ENCODE peak calls at places on chromosomes 2 and 18, in seven cellular contexts. J, B, W, L, O, P and Y are unnamed samples.

GRCh38 chr18:37434161-37434860 is 131.3 kb downstream of the CELF4 start:
- DNase-seq in J (no peak), B (no peak), W (no peak), L (no peak), O (no peak), P (no peak), Y (no peak)

GRCh38 chr2:149908731-149909690 is 321.4 kb upstream of the MMADHC start:
- DNase-seq in J (peak; percentile 55), B (no peak), W (no peak), L (no peak), O (peak; percentile 43), P (no peak), Y (no peak)

GRCh38 chr2:227462463-227462951 is 9.4 kb upstream of the AGFG1 start:
- DNase-seq in J (no peak), B (no peak), W (no peak), L (no peak), O (no peak), P (no peak), Y (no peak)

GRCh38 chr2:163347982-163348842 is 387.6 kb downstream of the FIGN start:
- DNase-seq in J (peak; percentile 94), B (peak; percentile 46), W (no peak), L (peak; percentile 80), O (peak; percentile 77), P (peak; percentile 72), Y (peak; percentile 48)

GRCh38 chr2:222904557-222905258 is 43.9 kb downstream of the ACSL3 start:
- DNase-seq in J (peak; percentile 95), B (no peak), W (no peak), L (peak; percentile 20), O (peak; percentile 94), P (no peak), Y (no peak)

GRCh38 chr2:148967484-148967883 is 71.0 kb upstream of the LYPD6B start:
- DNase-seq in J (no peak), B (no peak), W (no peak), L (no peak), O (no peak), P (no peak), Y (no peak)

GRCh38 chr2:64250751-64251405 is 106.7 kb upstream of the PELI1 start:
- DNase-seq in J (no peak), B (no peak), W (no peak), L (no peak), O (no peak), P (no peak), Y (no peak)

GRCh38 chr18:907171-907879 is 2.7 kb downstream of the ADCYAP1 start:
- DNase-seq in J (no peak), B (no peak), W (no peak), L (no peak), O (no peak), P (no peak), Y (no peak)

GRCh38 chr2:27647289-27647688 is 16.1 kb downstream of the SUPT7L start:
- DNase-seq in J (no peak), B (no peak), W (no peak), L (peak; percentile 10), O (peak; percentile 37), P (no peak), Y (no peak)

GRCh38 chr18:79485788-79486355 is 90.1 kb downstream of the NFATC1 start:
- DNase-seq in J (peak; percentile 92), B (no peak), W (no peak), L (no peak), O (peak; percentile 95), P (no peak), Y (no peak)

GRCh38 chr2:236794558-236794957 is 224.9 kb downstream of the ACKR3 start:
- DNase-seq in J (no peak), B (no peak), W (no peak), L (no peak), O (no peak), P (no peak), Y (no peak)

GRCh38 chr2:33104726-33105125 is 158.0 kb downstream of the LTBP1 start:
- DNase-seq in J (peak; percentile 61), B (no peak), W (no peak), L (peak; percentile 36), O (peak; percentile 48), P (no peak), Y (no peak)

GRCh38 chr2:38496927-38497669 is 105.6 kb downstream of the HNRNPLL start:
- DNase-seq in J (no peak), B (no peak), W (no peak), L (no peak), O (no peak), P (no peak), Y (no peak)

GRCh38 chr2:236684534-236685256 is 115.1 kb downstream of the ACKR3 start:
- DNase-seq in J (no peak), B (no peak), W (no peak), L (no peak), O (no peak), P (no peak), Y (no peak)

GRCh38 chr2:11398710-11399109 is 54.3 kb upstream of the ROCK2 start:
- DNase-seq in J (no peak), B (peak; percentile 84), W (no peak), L (no peak), O (no peak), P (no peak), Y (peak; percentile 82)

GRCh38 chr2:234495801-234496441 is 960 bp downstream of the ARL4C start:
- DNase-seq in J (peak; percentile 20), B (peak; percentile 33), W (no peak), L (no peak), O (no peak), P (no peak), Y (peak; percentile 28)

GRCh38 chr2:228023619-228024018 is 152.2 kb downstream of the DAW1 start:
- DNase-seq in J (no peak), B (no peak), W (no peak), L (peak; percentile 7), O (no peak), P (no peak), Y (no peak)

GRCh38 chr18:47898696-47899095 is 31.8 kb downstream of the SMAD2 start:
- DNase-seq in J (no peak), B (no peak), W (no peak), L (no peak), O (no peak), P (peak; percentile 83), Y (no peak)

GRCh38 chr2:158495175-158495574 is 38.4 kb downstream of the PKP4 start:
- DNase-seq in J (peak; percentile 83), B (no peak), W (no peak), L (no peak), O (peak; percentile 55), P (no peak), Y (no peak)

GRCh38 chr18:34977787-34978532 is 63.3 kb upstream of the MAPRE2 start:
- DNase-seq in J (no peak), B (peak; percentile 82), W (no peak), L (peak; percentile 66), O (no peak), P (peak; percentile 8), Y (peak; percentile 76)

GRCh38 chr2:143225931-143226330 is 96.7 kb downstream of the ARHGAP15 start:
- DNase-seq in J (no peak), B (no peak), W (no peak), L (no peak), O (no peak), P (no peak), Y (no peak)
- H3K4me3 ChIP-seq in J (no peak overlapping the region), B (no peak overlapping the region), W (no peak overlapping the region), L (no peak overlapping the region), O (no peak overlapping the region), P (no peak overlapping the region), Y (no peak overlapping the region)

DNA sequence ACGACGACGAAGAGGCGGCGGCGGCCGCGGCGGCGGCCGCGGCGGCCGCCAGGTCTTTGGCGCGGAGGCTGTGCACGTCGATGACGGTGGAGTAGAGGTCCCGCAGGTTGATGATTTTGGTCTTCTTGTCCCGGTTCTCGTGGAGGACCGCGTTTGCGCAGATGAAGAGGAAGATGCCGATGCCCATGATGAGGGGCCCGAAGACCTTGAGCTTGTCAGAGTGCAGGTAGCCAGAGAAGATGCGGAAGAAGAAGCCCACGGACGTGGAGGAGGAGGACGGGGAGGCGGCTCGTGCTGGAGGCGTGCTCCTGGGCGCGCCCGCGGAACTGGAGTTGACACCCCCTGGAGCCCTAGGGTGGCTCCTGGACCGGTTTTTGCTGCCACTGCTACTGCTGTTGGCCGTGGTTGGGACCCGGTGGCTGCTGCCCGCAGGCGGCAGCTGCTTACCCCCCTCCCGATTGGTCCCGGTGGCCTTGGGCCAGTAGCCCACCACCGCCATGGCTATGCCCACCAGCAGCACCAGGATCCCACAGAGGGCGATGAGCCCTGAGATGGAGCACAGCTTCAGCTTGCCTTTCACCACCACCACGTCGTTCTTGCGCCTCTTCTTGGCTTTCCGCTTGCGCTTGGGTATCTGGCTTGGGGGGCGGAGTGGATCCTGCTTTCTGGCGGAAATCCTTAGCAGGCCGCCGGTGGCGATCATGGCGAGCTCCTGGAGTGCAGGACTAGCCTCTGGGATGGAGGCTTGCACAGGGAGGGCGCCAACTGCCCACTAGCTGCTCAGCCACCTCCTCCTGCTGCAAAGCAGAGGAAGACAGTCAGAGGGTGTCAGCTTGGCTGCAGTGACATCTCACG is 3.7 kb downstream of the TMEM200C start:
- DNase-seq in J (no peak), B (no peak), W (no peak), L (no peak), O (no peak), P (no peak), Y (no peak)
- H3K4me3 ChIP-seq in J (peak overlapping the region; percentile 50), B (no peak overlapping the region), W (no peak overlapping the region), L (no peak overlapping the region), O (no peak overlapping the region), P (no peak overlapping the region), Y (no peak overlapping the region)

DNA sequence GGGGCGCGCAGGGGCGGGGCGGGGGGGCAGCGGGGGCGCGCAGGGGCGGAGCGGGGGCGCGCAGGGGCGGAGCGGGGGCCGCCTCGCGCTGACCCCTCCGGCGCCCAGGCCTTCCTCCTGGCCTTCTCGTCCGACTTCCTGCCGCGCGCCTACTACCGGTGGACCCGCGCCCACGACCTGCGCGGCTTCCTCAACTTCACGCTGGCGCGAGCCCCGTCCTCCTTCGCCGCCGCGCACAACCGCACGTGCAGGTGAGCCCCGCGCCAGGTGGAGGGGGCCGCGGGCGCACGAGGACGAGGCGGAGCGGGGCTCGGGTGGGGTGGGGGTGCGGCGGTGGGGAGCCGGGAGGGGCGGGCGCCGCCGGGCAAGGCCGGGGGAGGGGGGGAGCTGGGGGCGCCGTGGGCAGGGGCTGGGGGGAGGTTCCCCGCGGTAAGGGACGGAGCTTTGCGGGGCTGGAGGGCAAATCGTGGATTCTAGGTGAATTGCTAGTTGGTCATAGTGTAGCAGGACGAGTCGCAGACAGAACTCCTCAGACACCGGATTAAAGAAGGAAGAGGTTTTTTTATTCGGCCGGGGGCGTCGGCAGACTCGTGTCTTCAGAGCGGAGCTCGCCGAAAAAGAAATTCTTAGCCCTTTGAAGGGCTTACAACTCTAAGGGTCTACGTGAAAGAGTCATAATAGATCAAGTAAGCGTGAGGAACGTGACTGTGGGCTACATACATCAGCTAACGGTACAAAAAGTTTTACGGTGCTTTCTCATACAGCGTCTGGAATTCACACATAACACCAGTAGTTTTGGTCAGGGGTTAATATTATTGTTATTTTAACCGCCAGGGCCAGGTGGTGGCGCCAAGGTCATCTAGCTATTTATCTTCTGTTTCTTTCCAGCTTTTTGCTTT is 29.9 kb downstream of the ANO7 start:
- DNase-seq in J (no peak), B (peak; percentile 34), W (peak; percentile 8), L (peak; percentile 12), O (no peak), P (peak; percentile 39), Y (peak; percentile 51)
- H3K4me3 ChIP-seq in J (peak overlapping the region; percentile 64), B (peak overlapping the region; percentile 50), W (peak overlapping the region; percentile 22), L (peak overlapping the region; percentile 48), O (peak overlapping the region; percentile 55), P (peak overlapping the region; percentile 35), Y (peak overlapping the region; percentile 24)

DNA sequence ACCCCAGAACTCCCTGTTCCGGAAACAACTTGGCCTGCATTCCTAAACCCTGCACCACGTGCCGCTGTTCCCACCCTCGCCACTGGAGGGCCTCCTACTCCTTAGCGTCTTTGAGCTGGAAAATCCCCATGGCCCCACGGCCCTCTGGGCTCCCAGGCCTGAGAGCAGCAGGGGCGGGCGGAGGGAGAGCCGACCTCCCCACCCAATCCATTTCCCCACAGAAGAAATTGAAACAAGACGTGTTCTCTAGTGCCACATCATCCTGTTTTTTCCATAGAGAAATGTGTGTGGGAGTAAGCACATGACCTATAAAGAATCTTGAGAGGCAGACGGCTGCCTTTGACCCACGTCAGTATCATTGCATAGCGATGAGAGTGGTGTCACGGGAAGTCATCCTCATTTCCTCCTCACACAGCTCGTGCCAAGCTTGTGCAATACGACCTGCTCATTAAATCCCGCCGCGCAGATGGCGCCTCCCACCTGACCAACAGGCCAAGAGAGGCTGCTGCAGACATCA is 79.2 kb downstream of the LAMA1 start:
- DNase-seq in J (peak; percentile 97), B (peak; percentile 62), W (no peak), L (peak; percentile 99), O (peak; percentile 88), P (no peak), Y (peak; percentile 60)
- H3K4me3 ChIP-seq in J (peak overlapping the region; percentile 14), B (no peak overlapping the region), W (no peak overlapping the region), L (no peak overlapping the region), O (no peak overlapping the region), P (no peak overlapping the region), Y (no peak overlapping the region)